ENCODE peak calls at places on chromosomes 2 and 18, in ten cellular contexts. T, Z, E, C, B, F, V, H, I and A are unnamed samples.

GRCh38 chr18:5467666-5468065 is 76.1 kb downstream of the EPB41L3 start:
- DNase-seq in C (no peak), I (no peak), V (no peak), T (no peak), E (no peak), F (no peak), B (no peak), Z (no peak), H (no peak), A (no peak)

GRCh38 chr18:13629841-13630747 is 96.3 kb downstream of the FAM210A start:
- DNase-seq in I (peak; percentile 67), V (no peak), H (peak; percentile 62), B (peak; percentile 60), F (peak; percentile 78), Z (peak; percentile 28), T (no peak), C (peak; percentile 80), E (peak; percentile 48), A (no peak)

GRCh38 chr2:3778016-3778415 is 74.6 kb downstream of the DCDC2C start:
- DNase-seq in I (no peak), T (no peak), H (no peak), C (no peak), F (no peak), E (no peak), V (no peak), Z (no peak), B (no peak), A (no peak)

GRCh38 chr2:102185347-102185746 is 1.5 kb upstream of the IL1RL2 start:
- DNase-seq in T (no peak), C (peak; percentile 20), H (no peak), F (no peak), B (no peak), E (peak; percentile 20), I (no peak), V (no peak), Z (no peak), A (no peak)

GRCh38 chr2:190875881-190876280 is 4.7 kb upstream of the GLS start:
- DNase-seq in T (no peak), Z (peak; percentile 10), I (no peak), B (no peak), V (no peak), E (no peak), C (no peak), H (no peak), F (no peak), A (no peak)

GRCh38 chr18:10095356-10095755 is 181.5 kb downstream of the VAPA start:
- DNase-seq in H (no peak), E (no peak), B (no peak), V (no peak), F (no peak), I (no peak), C (no peak), T (no peak), Z (no peak), A (no peak)

GRCh38 chr18:77059294-77059916 is 73.2 kb downstream of the MBP start:
- DNase-seq in B (no peak), F (peak; percentile 51), V (no peak), T (no peak), E (peak; percentile 55), H (no peak), Z (no peak), I (peak; percentile 65), C (no peak), A (no peak)

GRCh38 chr18:5073026-5073944 is 123.8 kb downstream of the AKAIN1 start:
- DNase-seq in F (peak; percentile 7), V (no peak), B (no peak), H (no peak), C (peak; percentile 6), T (no peak), Z (no peak), I (peak; percentile 31), E (no peak), A (no peak)

GRCh38 chr2:209762564-209762963 is 9.1 kb upstream of the UNC80 start:
- DNase-seq in C (no peak), I (no peak), V (no peak), T (no peak), Z (no peak), E (no peak), H (no peak), F (peak; percentile 7), B (no peak), A (no peak)

GRCh38 chr2:190266314-190266713 is 53.3 kb downstream of the HIBCH start:
- DNase-seq in Z (no peak), C (no peak), H (no peak), V (no peak), E (no peak), I (no peak), B (no peak), F (no peak), T (no peak), A (no peak)

DNA sequence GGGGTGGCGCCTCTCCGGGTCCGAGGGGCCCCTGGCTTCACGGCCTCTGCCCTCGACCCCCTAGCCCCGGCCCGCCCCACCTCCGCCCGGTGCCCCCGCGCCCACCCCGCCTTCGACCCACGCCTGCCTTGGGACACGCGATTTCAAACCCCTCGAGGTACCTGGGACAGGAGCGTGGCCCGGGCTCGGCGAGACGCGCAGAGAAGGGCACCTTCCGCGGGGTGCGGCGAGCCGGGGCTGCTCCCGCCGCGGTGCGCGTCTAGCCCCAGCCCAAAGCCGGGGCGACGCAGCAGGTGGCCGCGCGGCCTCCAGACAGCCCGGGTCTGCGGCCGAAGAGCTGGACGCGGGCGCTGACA is 270 bp downstream of the CRACDL start:
- DNase-seq in E (no peak), C (no peak), Z (no peak), F (no peak), H (no peak), T (no peak), I (no peak), V (no peak), B (no peak), A (no peak)
- TF ChIP-seq CTCF in E (no peak), C (no peak), Z (no peak), F (no peak), H (no peak), T (no peak), I (no peak), V (no peak), B (no peak), A (no peak)

GRCh38 chr2:195842932-195843331 is 185.9 kb downstream of the SLC39A10 start:
- DNase-seq in B (no peak), I (no peak), T (no peak), V (no peak), H (no peak), C (no peak), Z (no peak), E (no peak), F (no peak), A (no peak)

GRCh38 chr2:195850764-195851163 is 193.7 kb downstream of the SLC39A10 start:
- DNase-seq in E (no peak), V (no peak), I (no peak), C (no peak), H (no peak), B (no peak), F (no peak), T (no peak), Z (no peak), A (no peak)

DNA sequence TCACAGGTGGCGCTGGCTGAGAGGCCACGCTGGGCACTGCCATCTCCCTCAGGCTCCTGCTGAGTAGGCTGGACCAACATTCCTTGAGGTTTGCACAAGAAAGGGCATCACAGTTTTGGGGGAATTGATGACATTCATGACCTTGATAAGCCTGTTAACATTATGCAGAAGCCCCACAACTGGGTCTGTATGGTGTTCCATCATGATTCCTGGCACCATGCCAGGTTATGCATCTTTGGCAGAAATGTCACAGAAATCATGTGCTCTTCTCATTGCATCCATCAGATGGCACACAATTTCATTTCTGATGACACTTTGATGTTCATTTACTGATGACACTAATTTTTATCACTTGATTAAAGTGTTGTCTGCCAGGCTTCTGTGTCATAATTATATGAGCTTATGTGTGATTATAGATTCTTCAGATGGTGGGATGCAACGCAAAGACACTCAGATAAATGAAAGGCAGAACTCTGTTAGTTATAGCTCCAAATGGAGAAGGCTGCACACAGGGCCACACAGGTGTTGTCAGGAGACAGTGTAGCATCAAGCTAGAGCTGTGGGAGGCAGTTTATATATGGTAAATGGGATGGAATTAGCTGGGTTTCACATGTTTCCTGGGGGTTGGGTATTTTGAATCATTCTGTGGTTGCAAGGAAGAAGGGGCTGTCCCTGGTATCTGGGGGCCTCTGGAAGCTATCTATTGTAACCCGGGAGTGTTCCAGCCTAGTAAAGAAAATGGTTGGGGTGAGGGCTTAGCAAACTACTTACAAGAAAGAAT is 191.3 kb downstream of the SLC39A10 start:
- DNase-seq in I (no peak), B (no peak), E (no peak), V (no peak), C (no peak), H (no peak), F (no peak), T (no peak), Z (no peak), A (no peak)
- TF ChIP-seq CTCF in I (no peak), B (no peak), E (no peak), V (no peak), C (no peak), H (no peak), F (no peak), T (no peak), Z (no peak), A (no peak)

GRCh38 chr2:135258193-135258592 is 206.1 kb downstream of the RAB3GAP1 start:
- DNase-seq in V (no peak), B (no peak), E (no peak), C (no peak), F (no peak), H (no peak), I (no peak), T (no peak), Z (no peak), A (no peak)
- TF ChIP-seq CTCF in V (no peak), B (no peak), E (no peak), C (no peak), F (no peak), H (no peak), I (peak; percentile 32), T (no peak), Z (no peak), A (no peak)

GRCh38 chr18:50194623-50195532 is at the start of gene MYO5B:
- DNase-seq in E (no peak), V (peak; percentile 90), H (peak; percentile 20), F (peak; percentile 63), B (no peak), I (peak; percentile 63), T (no peak), Z (peak; percentile 23), C (no peak), A (no peak)
- TF ChIP-seq CTCF in E (no peak), V (peak; percentile 16), H (peak; percentile 61), F (peak; percentile 78), B (peak; percentile 48), I (peak; percentile 50), T (no peak), Z (no peak), C (peak; percentile 9), A (no peak)

DNA sequence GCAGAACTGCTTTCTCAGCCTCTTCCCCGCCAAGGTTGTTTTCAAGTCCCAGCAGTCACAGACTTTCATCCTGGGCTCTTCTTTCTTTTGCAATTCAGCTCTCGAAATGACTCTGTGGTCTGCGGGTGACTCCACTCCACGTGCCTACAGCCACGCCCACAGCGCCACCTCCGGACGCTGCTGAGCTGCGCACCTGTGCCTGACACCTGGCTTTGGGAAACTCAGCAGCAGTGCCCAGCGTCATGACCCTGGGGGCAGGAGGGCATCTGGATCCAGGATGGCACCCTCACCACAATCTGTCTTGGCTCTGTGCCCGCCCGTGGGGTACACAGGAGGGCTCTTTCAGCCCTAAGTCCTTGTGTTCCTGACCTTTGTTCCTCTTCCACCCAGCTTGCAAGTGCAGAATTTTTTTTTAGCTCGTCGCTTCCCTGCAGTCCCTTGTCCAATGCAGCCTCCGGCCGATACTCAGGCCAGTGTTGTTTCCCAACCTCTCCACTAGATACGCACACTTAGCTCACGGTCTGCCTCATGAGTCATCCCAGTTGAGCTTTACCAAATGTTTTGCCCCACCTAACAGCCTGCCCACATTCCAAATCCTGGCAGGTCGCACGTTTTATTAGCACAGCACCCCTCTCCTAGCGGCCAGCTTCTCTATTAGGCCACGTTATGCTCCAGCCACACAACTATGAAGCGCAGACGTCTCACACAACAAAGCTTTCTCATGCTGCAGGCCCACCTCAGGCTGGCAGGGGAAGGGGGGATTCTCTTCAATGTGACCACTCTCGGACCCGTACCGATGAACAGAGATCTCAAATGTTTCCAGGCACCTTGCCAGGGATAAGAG is 6.5 kb upstream of the CAPN10 start:
- DNase-seq in B (peak; percentile 56), H (no peak), F (peak; percentile 78), C (no peak), Z (peak; percentile 64), I (peak; percentile 96), V (peak; percentile 89), E (peak; percentile 89), T (peak; percentile 86), A (peak; percentile 70)
- TF ChIP-seq CTCF in B (no peak), H (no peak), F (peak; percentile 51), C (peak; percentile 43), Z (peak; percentile 64), I (peak; percentile 91), V (peak; percentile 55), E (no peak), T (no peak), A (no peak)